ENCODE peak calls at places on chromosomes 12 and 14, in nine cellular contexts. One of them, this sample, is unnamed.
A peak's percentile ranks its signal among the peaks of the same experiment; 100 is the strongest.

GRCh38 chr12:46549527-46550265 is 177.1 kb upstream of the SLC38A2 start:
- DNase-seq in HL-60: peak; percentile 40
- DNase-seq in neural crest cell: no peak
- DNase-seq in cardiac fibroblast: peak; percentile 96
- DNase-seq in A549: no peak
- DNase-seq in spleen: no peak
- DNase-seq in GM12865: peak; percentile 9
- DNase-seq in astrocyte of the spinal cord: peak; percentile 88
- DNase-seq in pancreas: no peak
- DNase-seq in this sample: no peak

GRCh38 chr14:98819132-98819866 is 452.7 kb downstream of the BCL11B start:
- DNase-seq in HL-60: no peak
- DNase-seq in neural crest cell: no peak
- DNase-seq in cardiac fibroblast: no peak
- DNase-seq in A549: no peak
- DNase-seq in spleen: no peak
- DNase-seq in GM12865: no peak
- DNase-seq in astrocyte of the spinal cord: no peak
- DNase-seq in pancreas: peak; percentile 76
- DNase-seq in this sample: peak; percentile 78

GRCh38 chr14:37598085-37598972 is 2.9 kb downstream of the TTC6 start:
- DNase-seq in HL-60: no peak
- DNase-seq in neural crest cell: no peak
- DNase-seq in cardiac fibroblast: no peak
- DNase-seq in A549: no peak
- DNase-seq in spleen: no peak
- DNase-seq in GM12865: no peak
- DNase-seq in astrocyte of the spinal cord: no peak
- DNase-seq in pancreas: peak; percentile 73
- DNase-seq in this sample: no peak

GRCh38 chr14:75726326-75726725 is 65.3 kb downstream of the TTLL5 start:
- DNase-seq in HL-60: no peak
- DNase-seq in neural crest cell: no peak
- DNase-seq in cardiac fibroblast: no peak
- DNase-seq in A549: no peak
- DNase-seq in spleen: no peak
- DNase-seq in GM12865: no peak
- DNase-seq in astrocyte of the spinal cord: no peak
- DNase-seq in pancreas: no peak
- DNase-seq in this sample: no peak

GRCh38 chr12:93860659-93861373 is 183.6 kb downstream of the CRADD start:
- DNase-seq in HL-60: no peak
- DNase-seq in neural crest cell: no peak
- DNase-seq in cardiac fibroblast: no peak
- DNase-seq in A549: no peak
- DNase-seq in spleen: no peak
- DNase-seq in GM12865: peak; percentile 27
- DNase-seq in astrocyte of the spinal cord: peak; percentile 21
- DNase-seq in pancreas: no peak
- DNase-seq in this sample: no peak

GRCh38 chr12:123971770-123972447 is 722 bp downstream of the CCDC92 start:
- DNase-seq in HL-60: no peak
- DNase-seq in neural crest cell: peak; percentile 26
- DNase-seq in cardiac fibroblast: no peak
- DNase-seq in A549: peak; percentile 52
- DNase-seq in spleen: no peak
- DNase-seq in GM12865: peak; percentile 40
- DNase-seq in astrocyte of the spinal cord: peak; percentile 56
- DNase-seq in pancreas: peak; percentile 84
- DNase-seq in this sample: peak; percentile 58

GRCh38 chr12:120536064-120536791 is 2.1 kb downstream of the RNF10 start:
- DNase-seq in HL-60: peak; percentile 15
- DNase-seq in neural crest cell: no peak
- DNase-seq in cardiac fibroblast: no peak
- DNase-seq in A549: no peak
- DNase-seq in spleen: no peak
- DNase-seq in GM12865: peak; percentile 54
- DNase-seq in astrocyte of the spinal cord: no peak
- DNase-seq in pancreas: no peak
- DNase-seq in this sample: peak; percentile 20

GRCh38 chr14:49642163-49642562 is 7.1 kb upstream of the DNAAF2 start:
- DNase-seq in HL-60: no peak
- DNase-seq in neural crest cell: no peak
- DNase-seq in cardiac fibroblast: no peak
- DNase-seq in A549: no peak
- DNase-seq in spleen: no peak
- DNase-seq in GM12865: no peak
- DNase-seq in astrocyte of the spinal cord: no peak
- DNase-seq in pancreas: no peak
- DNase-seq in this sample: no peak

GRCh38 chr12:78179346-78179745 is 348.7 kb downstream of the NAV3 start:
- DNase-seq in HL-60: no peak
- DNase-seq in neural crest cell: no peak
- DNase-seq in cardiac fibroblast: no peak
- DNase-seq in A549: no peak
- DNase-seq in spleen: no peak
- DNase-seq in GM12865: no peak
- DNase-seq in astrocyte of the spinal cord: no peak
- DNase-seq in pancreas: no peak
- DNase-seq in this sample: no peak

GRCh38 chr12:52811191-52812072 is 2.5 kb downstream of the KRT4 start:
- DNase-seq in HL-60: no peak
- DNase-seq in neural crest cell: no peak
- DNase-seq in cardiac fibroblast: no peak
- DNase-seq in A549: no peak
- DNase-seq in spleen: peak; percentile 33
- DNase-seq in GM12865: no peak
- DNase-seq in astrocyte of the spinal cord: no peak
- DNase-seq in pancreas: no peak
- DNase-seq in this sample: no peak

GRCh38 chr12:1590083-1590979 is 4.0 kb downstream of the FBXL14 start:
- DNase-seq in HL-60: no peak
- DNase-seq in neural crest cell: peak; percentile 57
- DNase-seq in cardiac fibroblast: peak; percentile 41
- DNase-seq in A549: no peak
- DNase-seq in spleen: no peak
- DNase-seq in GM12865: no peak
- DNase-seq in astrocyte of the spinal cord: peak; percentile 63
- DNase-seq in pancreas: no peak
- DNase-seq in this sample: no peak

GRCh38 chr12:108173160-108173559 is 44.1 kb downstream of the WSCD2 start:
- DNase-seq in HL-60: no peak
- DNase-seq in neural crest cell: no peak
- DNase-seq in cardiac fibroblast: no peak
- DNase-seq in A549: no peak
- DNase-seq in spleen: no peak
- DNase-seq in GM12865: no peak
- DNase-seq in astrocyte of the spinal cord: no peak
- DNase-seq in pancreas: no peak
- DNase-seq in this sample: no peak

GRCh38 chr12:128583453-128583852 is 240.3 kb downstream of the SLC15A4 start:
- DNase-seq in HL-60: no peak
- DNase-seq in neural crest cell: no peak
- DNase-seq in cardiac fibroblast: no peak
- DNase-seq in A549: no peak
- DNase-seq in spleen: no peak
- DNase-seq in GM12865: no peak
- DNase-seq in astrocyte of the spinal cord: no peak
- DNase-seq in pancreas: no peak
- DNase-seq in this sample: no peak
- TF ChIP-seq CTCF in HL-60: no peak
- TF ChIP-seq CTCF in neural crest cell: peak; percentile 47
- TF ChIP-seq CTCF in cardiac fibroblast: no peak
- TF ChIP-seq CTCF in A549: no peak
- TF ChIP-seq CTCF in spleen: no peak
- TF ChIP-seq CTCF in GM12865: peak; percentile 25
- TF ChIP-seq CTCF in astrocyte of the spinal cord: no peak
- TF ChIP-seq CTCF in pancreas: no peak
- TF ChIP-seq CTCF in this sample: no peak

DNA sequence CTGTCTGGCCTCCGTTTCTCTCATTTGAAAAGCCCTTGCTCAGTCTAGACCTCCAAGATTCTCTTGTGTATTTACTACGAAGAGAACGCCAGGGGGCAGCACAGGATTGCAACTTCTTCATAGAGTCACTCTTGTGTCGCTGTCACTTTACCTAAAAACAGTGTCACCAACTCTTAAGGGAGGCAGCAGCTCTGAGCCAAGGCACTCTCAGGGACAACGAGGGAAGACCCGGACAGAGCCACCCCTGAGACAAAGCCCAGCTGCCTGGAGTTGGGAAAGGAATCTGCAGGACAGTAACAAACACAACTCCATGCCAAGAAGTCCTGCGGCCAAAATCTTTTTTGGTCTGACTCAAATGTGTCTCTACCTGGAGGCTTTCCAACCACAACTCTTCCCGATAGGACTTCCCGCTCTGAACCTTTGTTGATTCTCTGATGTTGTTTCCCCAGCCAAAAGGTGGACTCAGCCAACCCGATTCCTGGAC is 9.6 kb upstream of the RPAP3 start:
- DNase-seq in HL-60: peak; percentile 79
- DNase-seq in neural crest cell: peak; percentile 71
- DNase-seq in cardiac fibroblast: peak; percentile 82
- DNase-seq in A549: peak; percentile 76
- DNase-seq in spleen: peak; percentile 90
- DNase-seq in GM12865: peak; percentile 90
- DNase-seq in astrocyte of the spinal cord: peak; percentile 72
- DNase-seq in pancreas: no peak
- DNase-seq in this sample: peak; percentile 61
- TF ChIP-seq CTCF in HL-60: peak; percentile 56
- TF ChIP-seq CTCF in neural crest cell: peak; percentile 89
- TF ChIP-seq CTCF in cardiac fibroblast: peak; percentile 63
- TF ChIP-seq CTCF in A549: peak; percentile 93
- TF ChIP-seq CTCF in spleen: peak; percentile 64
- TF ChIP-seq CTCF in GM12865: peak; percentile 75
- TF ChIP-seq CTCF in astrocyte of the spinal cord: peak; percentile 73
- TF ChIP-seq CTCF in pancreas: peak; percentile 74
- TF ChIP-seq CTCF in this sample: peak; percentile 77

GRCh38 chr14:68715032-68715924 is 77.6 kb downstream of the ZFP36L1 start:
- DNase-seq in HL-60: no peak
- DNase-seq in neural crest cell: no peak
- DNase-seq in cardiac fibroblast: peak; percentile 96
- DNase-seq in A549: no peak
- DNase-seq in spleen: no peak
- DNase-seq in GM12865: no peak
- DNase-seq in astrocyte of the spinal cord: peak; percentile 71
- DNase-seq in pancreas: no peak
- DNase-seq in this sample: no peak

GRCh38 chr14:68711551-68712437 is 81.1 kb downstream of the ZFP36L1 start:
- DNase-seq in HL-60: no peak
- DNase-seq in neural crest cell: no peak
- DNase-seq in cardiac fibroblast: no peak
- DNase-seq in A549: no peak
- DNase-seq in spleen: no peak
- DNase-seq in GM12865: no peak
- DNase-seq in astrocyte of the spinal cord: no peak
- DNase-seq in pancreas: no peak
- DNase-seq in this sample: no peak

GRCh38 chr14:68716698-68717097 is 76.2 kb downstream of the ZFP36L1 start:
- DNase-seq in HL-60: no peak
- DNase-seq in neural crest cell: no peak
- DNase-seq in cardiac fibroblast: no peak
- DNase-seq in A549: no peak
- DNase-seq in spleen: no peak
- DNase-seq in GM12865: no peak
- DNase-seq in astrocyte of the spinal cord: no peak
- DNase-seq in pancreas: no peak
- DNase-seq in this sample: no peak

GRCh38 chr14:68712703-68713370 is 80.0 kb downstream of the ZFP36L1 start:
- DNase-seq in HL-60: no peak
- DNase-seq in neural crest cell: no peak
- DNase-seq in cardiac fibroblast: no peak
- DNase-seq in A549: no peak
- DNase-seq in spleen: no peak
- DNase-seq in GM12865: no peak
- DNase-seq in astrocyte of the spinal cord: no peak
- DNase-seq in pancreas: no peak
- DNase-seq in this sample: no peak

GRCh38 chr14:68713782-68714181 is 79.1 kb downstream of the ZFP36L1 start:
- DNase-seq in HL-60: no peak
- DNase-seq in neural crest cell: no peak
- DNase-seq in cardiac fibroblast: no peak
- DNase-seq in A549: no peak
- DNase-seq in spleen: no peak
- DNase-seq in GM12865: no peak
- DNase-seq in astrocyte of the spinal cord: no peak
- DNase-seq in pancreas: no peak
- DNase-seq in this sample: no peak
- TF ChIP-seq CTCF in HL-60: no peak
- TF ChIP-seq CTCF in neural crest cell: no peak
- TF ChIP-seq CTCF in cardiac fibroblast: no peak
- TF ChIP-seq CTCF in A549: no peak
- TF ChIP-seq CTCF in spleen: no peak
- TF ChIP-seq CTCF in GM12865: no peak
- TF ChIP-seq CTCF in astrocyte of the spinal cord: no peak
- TF ChIP-seq CTCF in pancreas: no peak
- TF ChIP-seq CTCF in this sample: no peak

GRCh38 chr12:117590386-117590785 is 229.0 kb upstream of the NOS1 start:
- DNase-seq in HL-60: no peak
- DNase-seq in neural crest cell: no peak
- DNase-seq in cardiac fibroblast: no peak
- DNase-seq in A549: no peak
- DNase-seq in spleen: no peak
- DNase-seq in GM12865: no peak
- DNase-seq in astrocyte of the spinal cord: no peak
- DNase-seq in pancreas: no peak
- DNase-seq in this sample: no peak

GRCh38 chr12:117595751-117596150 is 234.3 kb upstream of the NOS1 start:
- DNase-seq in HL-60: no peak
- DNase-seq in neural crest cell: no peak
- DNase-seq in cardiac fibroblast: no peak
- DNase-seq in A549: no peak
- DNase-seq in spleen: no peak
- DNase-seq in GM12865: no peak
- DNase-seq in astrocyte of the spinal cord: no peak
- DNase-seq in pancreas: no peak
- DNase-seq in this sample: no peak

GRCh38 chr12:117594481-117594880 is 233.1 kb upstream of the NOS1 start:
- DNase-seq in HL-60: no peak
- DNase-seq in neural crest cell: no peak
- DNase-seq in cardiac fibroblast: no peak
- DNase-seq in A549: no peak
- DNase-seq in spleen: no peak
- DNase-seq in GM12865: no peak
- DNase-seq in astrocyte of the spinal cord: no peak
- DNase-seq in pancreas: no peak
- DNase-seq in this sample: no peak

GRCh38 chr12:117587646-117588287 is 226.3 kb upstream of the NOS1 start:
- DNase-seq in HL-60: peak; percentile 56
- DNase-seq in neural crest cell: peak; percentile 66
- DNase-seq in cardiac fibroblast: peak; percentile 33
- DNase-seq in A549: peak; percentile 77
- DNase-seq in spleen: no peak
- DNase-seq in GM12865: peak; percentile 57
- DNase-seq in astrocyte of the spinal cord: peak; percentile 9
- DNase-seq in pancreas: peak; percentile 69
- DNase-seq in this sample: peak; percentile 77

DNA sequence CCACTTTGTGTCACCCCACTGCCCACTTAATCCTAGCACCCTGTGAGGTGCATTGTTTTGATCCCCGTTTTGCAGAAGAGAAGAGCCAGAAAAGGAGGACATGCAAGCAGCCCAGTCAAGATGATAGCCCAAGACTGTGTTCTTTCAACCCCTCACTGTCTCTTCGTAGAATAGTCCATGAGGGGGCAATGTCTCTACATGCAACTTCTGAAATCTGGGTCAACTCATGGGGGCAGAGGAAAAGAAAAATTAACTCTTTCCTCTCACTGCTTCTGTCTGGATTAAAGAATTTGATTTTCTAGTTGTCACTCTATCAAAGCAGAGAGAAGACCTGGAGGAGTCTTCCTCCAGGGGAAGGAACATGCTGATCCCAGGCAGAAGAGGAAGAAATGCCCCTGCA is 229.6 kb upstream of the NOS1 start:
- DNase-seq in HL-60: no peak
- DNase-seq in neural crest cell: no peak
- DNase-seq in cardiac fibroblast: no peak
- DNase-seq in A549: no peak
- DNase-seq in spleen: no peak
- DNase-seq in GM12865: no peak
- DNase-seq in astrocyte of the spinal cord: no peak
- DNase-seq in pancreas: no peak
- DNase-seq in this sample: no peak
- TF ChIP-seq CTCF in HL-60: no peak
- TF ChIP-seq CTCF in neural crest cell: no peak
- TF ChIP-seq CTCF in cardiac fibroblast: no peak
- TF ChIP-seq CTCF in A549: no peak
- TF ChIP-seq CTCF in spleen: no peak
- TF ChIP-seq CTCF in GM12865: no peak
- TF ChIP-seq CTCF in astrocyte of the spinal cord: no peak
- TF ChIP-seq CTCF in pancreas: no peak
- TF ChIP-seq CTCF in this sample: no peak

This sample was measured in Calu3.